ENCODE peak calls at places on chromosomes 7 and 10, in nine cellular contexts. Z is HFF-Myc, K is A549, D is spleen, I is GM23338, T is GM12865, P is fibroblast of villous mesenchyme, N is hepatocyte, M is pancreas. R is an unnamed sample.

GRCh38 chr10:107727762-107728317 is 563.3 kb upstream of the SORCS1 start:
- DNase-seq in Z (peak), K (no peak), D (no peak), I (no peak), T (no peak), P (peak), N (peak), M (no peak), R (no peak)

GRCh38 chr7:75880242-75880641 is 1.4 kb downstream of the RHBDD2 start:
- DNase-seq in Z (no peak), K (no peak), D (no peak), I (no peak), T (no peak), P (no peak), N (no peak), M (no peak), R (no peak)

GRCh38 chr7:11623093-11623678 is 208.8 kb downstream of the THSD7A start:
- DNase-seq in Z (no peak), K (peak), D (no peak), I (no peak), T (no peak), P (no peak), N (peak), M (no peak), R (no peak)

GRCh38 chr7:129263168-129263567 is 38.3 kb downstream of the AHCYL2 start:
- DNase-seq in Z (no peak), K (no peak), D (no peak), I (no peak), T (no peak), P (no peak), N (no peak), M (no peak), R (no peak)

GRCh38 chr10:44068716-44069482 is 316.0 kb downstream of the CXCL12 start:
- DNase-seq in Z (no peak), K (no peak), D (no peak), I (no peak), T (no peak), P (no peak), N (no peak), M (no peak), R (no peak)

GRCh38 chr7:3089493-3089892 is 45.8 kb upstream of the CARD11 start:
- DNase-seq in Z (no peak), K (peak), D (no peak), I (peak), T (peak), P (no peak), N (peak), M (no peak), R (no peak)

GRCh38 chr7:137936509-137937201 is 65.2 kb downstream of the CREB3L2 start:
- DNase-seq in Z (no peak), K (no peak), D (no peak), I (no peak), T (no peak), P (no peak), N (no peak), M (no peak), R (no peak)

GRCh38 chr10:110275140-110275729 is 29.5 kb downstream of the SMNDC1 start:
- DNase-seq in Z (no peak), K (no peak), D (no peak), I (no peak), T (no peak), P (no peak), N (no peak), M (no peak), R (no peak)

GRCh38 chr10:43772191-43772590 is 123.5 kb upstream of the ZNF32 start:
- DNase-seq in Z (no peak), K (no peak), D (no peak), I (no peak), T (no peak), P (no peak), N (no peak), M (no peak), R (no peak)

GRCh38 chr7:10798044-10798443 is 175.6 kb upstream of the PHF14 start:
- DNase-seq in Z (no peak), K (no peak), D (no peak), I (no peak), T (peak), P (no peak), N (no peak), M (no peak), R (no peak)

GRCh38 chr10:72250666-72251065 is 23.1 kb upstream of the DDIT4 start:
- DNase-seq in Z (no peak), K (no peak), D (peak), I (no peak), T (no peak), P (peak), N (peak), M (no peak), R (peak)

GRCh38 chr7:143245123-143245522 is 18.1 kb upstream of the GSTK1 start:
- DNase-seq in Z (no peak), K (no peak), D (no peak), I (no peak), T (no peak), P (peak), N (peak), M (no peak), R (no peak)

GRCh38 chr7:30028749-30029635 is 780 bp downstream of the PLEKHA8 start:
- DNase-seq in Z (no peak), K (peak), D (no peak), I (peak), T (peak), P (peak), N (peak), M (peak), R (no peak)

GRCh38 chr10:78764436-78764835 is 304.3 kb upstream of the ZMIZ1 start:
- DNase-seq in Z (no peak), K (no peak), D (no peak), I (no peak), T (no peak), P (no peak), N (no peak), M (no peak), R (no peak)

GRCh38 chr10:27890971-27891370 is 107.9 kb downstream of the ODAD2 start:
- DNase-seq in Z (no peak), K (no peak), D (no peak), I (no peak), T (no peak), P (no peak), N (no peak), M (no peak), R (no peak)

GRCh38 chr7:29369909-29370488 is 175.4 kb downstream of the CHN2 start:
- DNase-seq in Z (no peak), K (no peak), D (no peak), I (peak), T (no peak), P (no peak), N (peak), M (no peak), R (no peak)

GRCh38 chr10:87177-88080 is 38.3 kb upstream of the TUBB8 start:
- DNase-seq in Z (no peak), K (no peak), D (no peak), I (no peak), T (no peak), P (no peak), N (peak), M (no peak), R (no peak)

GRCh38 chr7:133950856-133951255 is 176.3 kb upstream of the LRGUK start:
- DNase-seq in Z (no peak), K (no peak), D (no peak), I (peak), T (no peak), P (no peak), N (no peak), M (no peak), R (no peak)

GRCh38 chr10:104429834-104430233 is 76.2 kb downstream of the CFAP58 start:
- DNase-seq in Z (no peak), K (no peak), D (no peak), I (peak), T (no peak), P (no peak), N (no peak), M (no peak), R (no peak)

GRCh38 chr7:106671160-106671559 is 10.2 kb upstream of the CCDC71L start:
- DNase-seq in Z (no peak), K (no peak), D (no peak), I (no peak), T (no peak), P (no peak), N (no peak), M (no peak), R (no peak)

GRCh38 chr7:138980575-138981285 is 459 bp downstream of the KIAA1549 start:
- DNase-seq in Z (no peak), K (no peak), D (peak), I (peak), T (peak), P (no peak), N (peak), M (no peak), R (no peak)

GRCh38 chr7:45698527-45699309 is 124.5 kb downstream of the ADCY1 start:
- DNase-seq in Z (no peak), K (no peak), D (peak), I (no peak), T (no peak), P (no peak), N (no peak), M (no peak), R (no peak)

GRCh38 chr7:97859606-97860204 is 12.5 kb downstream of the ASNS start:
- DNase-seq in Z (no peak), K (no peak), D (no peak), I (no peak), T (no peak), P (no peak), N (no peak), M (no peak), R (no peak)

GRCh38 chr10:91856637-91857036 is 52.6 kb downstream of the FGFBP3 start:
- DNase-seq in Z (no peak), K (no peak), D (no peak), I (peak), T (peak), P (peak), N (peak), M (no peak), R (no peak)

GRCh38 chr7:140661124-140661523 is 11.6 kb upstream of the ADCK2 start:
- DNase-seq in Z (no peak), K (no peak), D (no peak), I (no peak), T (no peak), P (no peak), N (no peak), M (no peak), R (no peak)

DNA sequence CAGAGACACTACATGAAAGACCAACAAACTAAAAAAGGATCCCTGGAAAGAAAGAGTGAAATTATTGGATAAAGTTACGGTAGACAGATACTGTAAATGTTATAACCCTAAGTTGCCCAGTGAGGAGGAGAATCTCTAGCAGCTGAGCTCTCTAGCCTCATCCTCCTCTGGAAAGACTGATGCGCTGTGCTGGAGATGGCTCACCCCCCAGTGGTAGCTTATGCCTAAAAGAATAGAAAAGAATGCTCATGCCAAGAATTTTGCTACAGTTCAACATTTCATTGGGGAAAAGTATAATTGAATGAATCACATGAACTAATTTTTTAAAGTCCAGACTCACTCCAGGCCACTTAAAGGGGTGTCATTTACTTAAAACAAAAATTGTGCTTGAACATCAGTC is 50.8 kb upstream of the RNF32 start:
- DNase-seq in Z (no peak), K (no peak), D (no peak), I (no peak), T (no peak), P (no peak), N (no peak), M (no peak), R (no peak)
- TF ChIP-seq CTCF in Z (no peak), K (no peak), D (no peak), I (no peak), T (no peak), P (no peak), N (no peak), M (no peak), R (no peak)

GRCh38 chr10:5506751-5507648 is 7.6 kb upstream of the CALML5 start:
- DNase-seq in Z (no peak), K (no peak), D (no peak), I (no peak), T (no peak), P (no peak), N (no peak), M (peak), R (no peak)
- H3K4me3 ChIP-seq in Z (no peak), K (no peak), D (no peak), I (no peak), T (no peak), P (no peak), N (no peak), M (no peak), R (no peak)

DNA sequence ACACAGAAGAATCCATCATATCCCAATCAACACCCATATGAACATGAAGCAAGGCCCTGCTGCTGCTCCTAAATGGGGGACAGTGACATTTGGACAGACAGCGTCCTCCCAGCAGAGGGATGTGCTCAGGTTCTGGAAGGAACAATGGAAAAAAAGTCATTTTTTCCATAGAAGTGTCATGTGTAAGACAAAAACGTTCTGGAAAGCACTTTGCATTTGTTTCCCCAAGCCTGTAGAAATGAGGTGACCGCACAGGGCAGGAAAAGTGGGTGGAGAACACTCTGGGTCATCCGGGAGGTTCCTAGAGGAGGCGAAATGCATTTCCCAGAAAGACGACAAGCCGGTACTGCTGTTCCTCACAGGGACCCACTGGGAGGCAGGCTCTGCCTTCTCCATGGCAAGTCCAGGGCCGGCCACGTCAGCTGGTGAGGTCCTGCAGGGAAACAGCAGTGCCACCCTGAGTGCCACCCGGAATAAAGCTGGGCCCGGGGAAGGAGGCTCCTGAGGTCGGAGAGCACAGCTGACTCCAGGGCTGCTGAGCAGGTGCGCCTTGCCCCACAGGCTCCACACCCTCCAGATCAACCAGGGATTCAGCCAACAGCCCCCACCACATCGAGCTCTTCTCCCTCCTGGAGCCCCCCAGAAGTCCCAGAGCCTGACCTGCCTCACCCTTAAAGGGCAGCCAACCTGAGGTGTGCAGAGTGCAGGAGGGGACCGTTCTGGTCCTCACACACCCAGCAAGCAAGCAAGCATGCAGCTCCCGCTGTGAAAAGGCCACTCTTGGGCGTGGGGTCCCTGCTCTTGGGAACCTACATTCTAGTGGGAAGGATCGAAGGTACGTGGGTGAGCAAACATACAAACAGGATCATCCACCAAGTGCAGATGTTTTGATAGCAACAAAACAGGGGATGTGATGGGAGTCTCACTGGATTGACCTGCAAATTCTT is 28.8 kb upstream of the INPP5A start:
- DNase-seq in Z (no peak), K (no peak), D (peak), I (no peak), T (no peak), P (peak), N (no peak), M (no peak), R (no peak)
- TF ChIP-seq CTCF in Z (no peak), K (no peak), D (peak), I (no peak), T (no peak), P (no peak), N (no peak), M (no peak), R (peak)

GRCh38 chr7:27249724-27250636 is 7.4 kb downstream of the EVX1 start:
- DNase-seq in Z (no peak), K (no peak), D (no peak), I (no peak), T (no peak), P (no peak), N (no peak), M (no peak), R (no peak)

GRCh38 chr7:27248911-27249723 is 6.5 kb downstream of the EVX1 start:
- DNase-seq in Z (no peak), K (no peak), D (no peak), I (peak), T (no peak), P (no peak), N (no peak), M (no peak), R (no peak)

GRCh38 chr7:27251136-27251512 is 8.5 kb downstream of the EVX1 start:
- DNase-seq in Z (no peak), K (no peak), D (no peak), I (no peak), T (no peak), P (no peak), N (no peak), M (no peak), R (no peak)

GRCh38 chr7:27252935-27253333 is 10.3 kb downstream of the EVX1 start:
- DNase-seq in Z (no peak), K (no peak), D (no peak), I (no peak), T (no peak), P (no peak), N (no peak), M (no peak), R (no peak)

DNA sequence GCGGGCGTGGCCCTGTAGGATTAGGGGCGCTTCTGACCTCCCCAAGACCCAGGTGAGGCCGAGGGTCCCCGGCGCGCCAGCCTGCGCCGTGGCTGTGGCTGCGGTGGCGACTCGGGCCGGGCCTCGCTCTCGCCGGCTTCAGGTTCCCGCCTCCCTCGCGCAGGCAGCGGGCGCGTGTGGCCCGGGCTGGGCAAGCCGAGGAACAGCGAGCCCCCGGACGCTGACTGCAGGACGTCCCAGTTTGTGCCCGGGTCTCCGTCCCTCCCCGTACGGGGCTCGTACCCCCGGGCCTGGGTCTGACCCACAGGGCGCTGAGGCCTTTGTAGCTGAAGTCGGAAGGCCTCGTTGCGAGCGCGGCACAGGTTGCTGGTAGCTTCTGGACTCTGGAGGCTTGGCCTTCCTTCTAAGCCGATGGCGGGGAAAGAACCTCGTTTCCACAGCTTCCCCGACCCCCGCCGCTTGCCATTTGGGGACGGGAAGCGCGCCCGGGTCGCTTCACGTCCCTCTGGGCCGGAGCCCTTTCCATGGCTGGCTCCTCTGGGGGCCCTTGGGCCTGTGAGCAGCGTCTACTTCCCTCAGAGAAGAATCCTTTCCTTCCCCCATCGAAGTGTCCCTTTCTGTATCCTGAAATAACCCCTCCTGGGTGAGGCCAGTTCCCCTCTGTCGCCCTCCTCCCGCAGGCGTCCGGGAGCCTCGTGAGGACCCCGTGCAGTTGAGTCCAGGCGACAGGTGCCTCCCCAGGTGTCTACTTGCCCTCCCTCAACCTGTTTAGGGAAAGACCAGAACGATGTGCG is 9.1 kb downstream of the EVX1 start:
- DNase-seq in Z (no peak), K (no peak), D (no peak), I (peak), T (no peak), P (no peak), N (no peak), M (peak), R (no peak)
- H3K4me3 ChIP-seq in Z (no peak), K (no peak), D (peak), I (peak), T (no peak), P (no peak), N (no peak), M (no peak), R (no peak)

GRCh38 chr7:100126239-100126930 is 382 bp upstream of the MBLAC1 start:
- DNase-seq in Z (no peak), K (no peak), D (no peak), I (no peak), T (no peak), P (no peak), N (no peak), M (peak), R (peak)
- TF ChIP-seq CTCF in Z (no peak), K (no peak), D (no peak), I (no peak), T (no peak), P (no peak), N (no peak), M (no peak), R (peak)

R was measured in retinal pigment epithelial cell.